ENCODE peak calls at places on chromosomes 11 and 22, in six cellular contexts. O is AG04450, K is PC-3, N is fibroblast of lung, U is IMR-90, Y is substantia nigra. D is an unnamed sample.

GRCh38 chr11:60906132-60906972 is at the start of gene PRPF19:
- DNase-seq in N (peak; percentile 91), K (peak; percentile 100), O (peak; percentile 81), Y (peak; percentile 85), U (peak; percentile 92), D (peak; percentile 97)

GRCh38 chr22:27573280-27573711 is 228.3 kb downstream of the MN1 start:
- DNase-seq in N (no peak), O (no peak), U (no peak), K (no peak), Y (no peak), D (no peak)

GRCh38 chr11:19577391-19577831 is 135.2 kb upstream of the NAV2 start:
- DNase-seq in U (no peak), N (peak; percentile 48), K (no peak), Y (no peak), O (no peak), D (no peak)

GRCh38 chr22:37604875-37605274 is 3.8 kb upstream of the GGA1 start:
- DNase-seq in K (no peak), U (no peak), N (no peak), O (no peak), Y (no peak), D (peak; percentile 54)

GRCh38 chr11:1450344-1450875 is 36.2 kb downstream of the MOB2 start:
- DNase-seq in N (no peak), Y (no peak), U (no peak), K (peak; percentile 31), O (no peak), D (no peak)

GRCh38 chr11:128394436-128395089 is 192.8 kb downstream of the ETS1 start:
- DNase-seq in K (no peak), O (no peak), U (peak; percentile 38), N (peak; percentile 31), Y (no peak), D (no peak)

GRCh38 chr11:103936059-103936458 is 100.4 kb upstream of the DDI1 start:
- DNase-seq in Y (no peak), O (no peak), N (peak; percentile 54), K (peak; percentile 24), U (peak; percentile 44), D (no peak)

GRCh38 chr11:92226331-92227232 is 2.0 kb downstream of the FAT3 start:
- DNase-seq in O (no peak), N (peak; percentile 27), K (no peak), U (no peak), Y (no peak), D (no peak)

GRCh38 chr11:17914957-17915356 is 97.9 kb downstream of the SERGEF start:
- DNase-seq in U (no peak), N (no peak), O (no peak), Y (no peak), K (no peak), D (no peak)

GRCh38 chr11:85028329-85029101 is 598.6 kb downstream of the DLG2 start:
- DNase-seq in N (no peak), K (no peak), O (no peak), Y (no peak), U (no peak), D (no peak)

GRCh38 chr11:58924230-58924629 is 15.1 kb upstream of the GLYATL1 start:
- DNase-seq in N (no peak), K (no peak), Y (no peak), O (no peak), U (no peak), D (no peak)

GRCh38 chr22:26325641-26326040 is 103.4 kb upstream of the ASPHD2 start:
- DNase-seq in U (no peak), O (no peak), Y (no peak), N (no peak), K (no peak), D (no peak)

GRCh38 chr22:45261407-45262088 is 20.9 kb upstream of the KIAA0930 start:
- DNase-seq in O (no peak), K (no peak), U (no peak), Y (no peak), N (no peak), D (no peak)

GRCh38 chr11:45025716-45026492 is 75.2 kb upstream of the TP53I11 start:
- DNase-seq in N (peak; percentile 75), O (no peak), Y (no peak), U (peak; percentile 22), K (no peak), D (no peak)

GRCh38 chr11:7609521-7609920 is 63.8 kb downstream of the CYB5R2 start:
- DNase-seq in N (no peak), Y (no peak), K (no peak), U (peak; percentile 31), O (no peak), D (no peak)

GRCh38 chr11:64340671-64341335 is 799 bp downstream of the CCDC88B start:
- DNase-seq in U (no peak), K (no peak), N (no peak), O (no peak), Y (no peak), D (peak; percentile 64)

GRCh38 chr22:49768961-49769690 is 58.5 kb downstream of the BRD1 start:
- DNase-seq in N (peak; percentile 40), O (peak; percentile 43), Y (no peak), U (peak; percentile 61), K (no peak), D (no peak)

GRCh38 chr11:29395555-29396072 is 621.2 kb downstream of the KCNA4 start:
- DNase-seq in K (no peak), U (no peak), Y (no peak), N (no peak), O (no peak), D (no peak)

GRCh38 chr11:82085493-82085892 is 648.2 kb downstream of the FAM181B start:
- DNase-seq in N (no peak), Y (no peak), O (no peak), U (no peak), K (no peak), D (no peak)

GRCh38 chr11:119764108-119764874 is 35.3 kb upstream of the NECTIN1 start:
- DNase-seq in K (no peak), U (peak; percentile 42), Y (peak; percentile 26), N (peak; percentile 79), O (no peak), D (no peak)

GRCh38 chr11:1831338-1832180 is 3.2 kb upstream of the SYT8 start:
- DNase-seq in N (no peak), U (no peak), O (no peak), Y (no peak), K (no peak), D (no peak)

GRCh38 chr11:113690619-113691569 is 15.2 kb downstream of the TMPRSS5 start:
- DNase-seq in Y (no peak), N (peak; percentile 88), O (no peak), K (peak; percentile 97), U (peak; percentile 32), D (no peak)

GRCh38 chr11:65436412-65437032 is 13.9 kb downstream of the NEAT1 start:
- DNase-seq in O (no peak), K (peak; percentile 12), U (peak; percentile 49), Y (no peak), N (no peak), D (peak; percentile 31)

GRCh38 chr11:46342237-46342636 is 5.0 kb upstream of the DGKZ start:
- DNase-seq in U (no peak), Y (no peak), K (no peak), N (no peak), O (no peak), D (no peak)

DNA sequence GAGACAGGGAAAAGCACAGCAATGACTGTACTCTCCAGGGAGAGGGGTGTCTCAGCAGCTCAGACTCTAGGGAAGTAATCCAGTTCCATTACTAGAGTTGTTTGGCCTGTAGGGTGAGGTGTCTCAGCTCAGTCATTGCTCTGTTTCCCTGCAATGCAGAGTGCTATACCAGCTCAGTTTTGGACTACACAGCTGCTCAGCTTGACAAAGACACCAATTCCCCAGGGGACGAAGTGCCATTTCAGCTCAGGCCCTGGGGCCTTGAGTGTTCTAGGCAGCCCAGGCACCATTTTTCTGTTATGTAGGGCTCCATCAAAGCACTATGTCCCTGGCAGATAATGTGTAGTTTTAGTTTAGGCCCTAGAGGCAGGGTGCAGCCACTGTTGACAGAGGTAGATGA is 18.2 kb downstream of the CALCB start:
- DNase-seq in K (no peak), Y (no peak), N (no peak), O (no peak), U (no peak), D (no peak)
- H3K27ac ChIP-seq in K (no peak overlapping the region), Y (no peak overlapping the region), N (no peak overlapping the region), O (no peak overlapping the region), U (no peak overlapping the region), D (no peak overlapping the region)

DNA sequence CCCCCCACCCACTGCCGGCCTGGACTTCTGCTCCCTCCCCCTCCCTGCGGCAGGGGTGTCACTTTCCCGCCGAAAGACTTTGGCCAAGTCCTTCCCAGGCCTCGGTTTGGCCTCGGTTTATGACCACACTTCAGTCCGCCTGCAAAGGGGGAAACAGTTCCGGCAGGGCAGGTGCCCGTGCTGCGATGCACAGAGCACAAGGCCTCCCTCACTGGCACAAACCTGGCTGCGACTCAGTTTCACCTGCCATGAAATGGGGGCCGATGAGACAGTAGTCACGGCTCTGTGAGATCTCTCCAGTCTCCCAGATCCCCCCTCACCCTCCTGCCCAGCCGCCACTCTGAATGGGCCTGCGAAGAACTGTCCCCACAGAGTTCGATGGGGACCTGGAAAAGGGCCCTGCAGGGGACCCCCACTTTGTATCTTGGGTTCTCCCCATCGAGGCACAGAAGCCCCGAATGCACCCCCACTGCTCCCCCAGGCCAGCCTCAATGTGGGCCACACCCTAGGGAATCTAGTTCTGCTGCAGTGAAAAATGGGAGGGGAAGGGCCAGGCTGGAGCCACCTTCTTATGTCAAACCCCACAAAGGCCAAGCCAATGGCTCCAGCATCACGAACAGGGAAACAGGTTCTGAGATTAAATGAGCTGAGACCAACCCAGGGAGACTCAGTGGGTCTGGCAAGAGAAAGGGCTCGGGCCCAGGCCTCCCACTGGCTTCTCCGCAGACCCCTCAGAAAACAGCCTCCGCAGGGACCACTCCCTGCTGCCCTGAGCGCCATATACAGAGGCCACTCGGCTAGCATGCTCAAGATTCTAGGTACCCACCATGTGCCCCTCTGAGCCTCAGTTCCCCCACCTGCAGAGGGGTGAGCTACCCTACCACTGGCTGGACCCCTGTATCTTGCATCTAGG is 29.0 kb downstream of the ARVCF start:
- DNase-seq in Y (no peak), O (no peak), N (no peak), U (no peak), K (no peak), D (no peak)
- H3K27ac ChIP-seq in Y (no peak overlapping the region), O (no peak overlapping the region), N (no peak overlapping the region), U (no peak overlapping the region), K (no peak overlapping the region), D (no peak overlapping the region)

GRCh38 chr11:36033082-36033751 is 89.4 kb downstream of the LDLRAD3 start:
- DNase-seq in K (no peak), N (no peak), Y (no peak), U (peak; percentile 66), O (no peak), D (no peak)
- H3K27ac ChIP-seq in K (peak overlapping the region; percentile 93), N (no peak overlapping the region), Y (no peak overlapping the region), U (no peak overlapping the region), O (peak overlapping the region; percentile 25), D (no peak overlapping the region)

DNA sequence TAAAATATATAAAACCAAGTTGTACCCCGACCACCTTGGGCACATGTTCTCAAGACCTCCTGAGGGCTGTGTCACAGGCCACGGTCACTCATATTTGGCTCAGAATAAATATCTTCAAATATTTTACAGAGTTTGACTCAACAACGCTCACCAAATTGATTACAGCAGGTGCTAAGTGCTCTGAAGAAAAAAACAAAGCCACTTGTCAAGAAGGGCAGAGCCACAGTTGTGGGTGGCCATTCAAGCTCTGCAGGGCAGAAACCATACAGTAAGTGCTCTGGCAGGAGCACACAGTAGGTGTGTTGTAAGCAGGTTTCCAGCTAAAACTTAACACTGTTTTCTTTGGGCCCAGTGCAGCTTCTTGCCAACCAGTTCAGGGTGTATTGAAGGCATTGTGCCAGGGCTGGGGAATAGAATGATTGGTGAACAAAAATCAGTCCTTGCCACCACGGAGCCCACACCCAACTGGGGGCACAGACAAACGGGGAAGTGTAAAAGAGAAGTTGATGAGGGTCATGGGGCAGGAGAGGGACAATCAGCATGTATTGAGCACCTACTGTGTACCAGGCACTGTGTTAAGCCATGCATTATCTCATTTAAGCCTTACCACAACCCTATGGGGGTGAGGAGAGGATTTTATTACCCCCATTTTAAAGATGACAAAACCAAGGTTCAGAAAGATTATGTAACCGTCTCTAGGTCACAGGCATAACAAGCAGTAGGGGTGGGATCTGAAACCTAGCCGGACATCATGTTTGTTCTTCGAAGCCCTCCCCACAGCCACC is 18.2 kb downstream of the ARRB1 start:
- DNase-seq in Y (no peak), O (no peak), U (no peak), N (no peak), K (no peak), D (no peak)
- H3K27ac ChIP-seq in Y (no peak overlapping the region), O (no peak overlapping the region), U (no peak overlapping the region), N (no peak overlapping the region), K (no peak overlapping the region), D (no peak overlapping the region)